ENCODE peak calls at places on chromosomes 16 and 17, in nine cellular contexts. S is NCI-H446; B is NCI-H1694; Z is T-cell; Y is HEK293T; P is activated CD4-positive, CD25-positive, alpha-beta regulatory T cell treated with anti-CD3 and anti-CD28 coated beads, Interleukin-2, amount 50 U/mL, for 16 hours; R is stimulated activated effector memory CD8-positive, alpha-beta T cell treated with anti-CD3 and anti-CD28 coated beads, Interleukin-12 subunit alpha, Interleukin-12 subunit beta, amount 100 ng/mL, for 72 hours; K is stimulated activated CD4-positive, alpha-beta T cell treated with anti-CD3 and anti-CD28 coated beads, Interleukin-4, amount 100 ng/mL, for 4 hours; O is Right ventricle myocardium superior. J is an unnamed sample.
A peak's percentile ranks its signal among the peaks of the same experiment; 100 is the strongest.

GRCh38 chr16:88194397-88195020 is 188.2 kb upstream of the ZNF469 start:
- DNase-seq in O (no peak), S (no peak), Z (no peak), P (no peak), K (no peak), R (no peak), Y (no peak), B (peak; percentile 52), J (no peak)

GRCh38 chr17:21284319-21285163 is at the start of gene MAP2K3:
- DNase-seq in Z (peak; percentile 85), O (peak; percentile 99), B (peak; percentile 96), Y (peak; percentile 98), K (peak; percentile 98), R (peak; percentile 95), P (peak; percentile 87), S (peak; percentile 90), J (peak; percentile 96)

GRCh38 chr16:49911430-49911829 is 55.5 kb upstream of the ZNF423 start:
- DNase-seq in Y (no peak), P (no peak), Z (no peak), K (no peak), B (no peak), S (no peak), O (no peak), R (no peak), J (no peak)

GRCh38 chr17:80482555-80483308 is 6.3 kb upstream of the NPTX1 start:
- DNase-seq in Y (no peak), Z (no peak), R (no peak), K (no peak), B (no peak), O (no peak), S (no peak), P (no peak), J (no peak)

GRCh38 chr17:1577186-1577585 is 14.6 kb upstream of the PITPNA start:
- DNase-seq in B (no peak), K (no peak), P (no peak), R (no peak), Z (no peak), O (peak; percentile 94), Y (no peak), S (no peak), J (peak; percentile 62)

GRCh38 chr16:51839697-51840462 is 688.8 kb upstream of the SALL1 start:
- DNase-seq in P (no peak), B (no peak), K (no peak), R (no peak), Y (no peak), S (no peak), Z (no peak), O (no peak), J (no peak)

GRCh38 chr17:61340431-61340830 is 59.2 kb upstream of the TBX2 start:
- DNase-seq in R (no peak), K (no peak), O (no peak), S (no peak), Y (no peak), B (no peak), Z (no peak), P (no peak), J (no peak)

GRCh38 chr17:49193513-49194296 is 16.7 kb downstream of the GNGT2 start:
- DNase-seq in K (no peak), R (no peak), S (peak; percentile 4), Z (no peak), Y (peak; percentile 61), P (no peak), O (no peak), B (peak; percentile 32), J (peak; percentile 70)

GRCh38 chr17:70905796-70906195 is 736.5 kb downstream of the KCNJ2 start:
- DNase-seq in Y (no peak), Z (no peak), O (peak; percentile 50), P (no peak), B (no peak), K (no peak), R (no peak), S (no peak), J (no peak)

GRCh38 chr17:56314026-56314425 is 160.8 kb downstream of the ANKFN1 start:
- DNase-seq in O (no peak), R (no peak), K (no peak), B (no peak), Z (no peak), P (no peak), Y (no peak), S (no peak), J (no peak)

GRCh38 chr16:25177831-25178688 is 38.7 kb upstream of the AQP8 start:
- DNase-seq in Y (no peak), B (no peak), R (no peak), P (no peak), S (no peak), O (no peak), K (no peak), Z (no peak), J (peak; percentile 41)

GRCh38 chr16:180921-181667 is 835 bp downstream of the HBQ1 start:
- DNase-seq in O (peak; percentile 84), B (peak; percentile 24), R (peak; percentile 88), P (peak; percentile 63), Z (peak; percentile 77), S (peak; percentile 6), K (peak; percentile 83), Y (peak; percentile 88), J (peak; percentile 91)

GRCh38 chr17:50169881-50170459 is 4.2 kb downstream of the SGCA start:
- DNase-seq in R (no peak), B (no peak), K (no peak), Z (no peak), O (peak; percentile 39), P (no peak), S (no peak), Y (no peak), J (no peak)

J was measured in HuH-7.